ENCODE peak calls at places on chromosomes 6 and 20, in five cellular contexts. P is H1, I is H9, O is neuronal stem cell, S is IMR-90. Q is an unnamed sample. For H3K9me3, the result is how much of the 10 kb centered on the place peaks cover.

GRCh38 chr20:37749620-37750403 is 56.0 kb downstream of the CTNNBL1 start:
- DNase-seq in P (no peak), I (no peak), O (no peak), S (peak), Q (no peak)

GRCh38 chr6:157586476-157587126 is 205.6 kb downstream of the ZDHHC14 start:
- DNase-seq in P (no peak), I (no peak), O (no peak), S (no peak), Q (no peak)

GRCh38 chr6:11245406-11245990 is 13.0 kb upstream of the NEDD9 start:
- DNase-seq in P (no peak), I (no peak), O (no peak), S (no peak), Q (no peak)

GRCh38 chr6:109740787-109741186 is 49.7 kb downstream of the FIG4 start:
- DNase-seq in P (no peak), I (no peak), O (no peak), S (no peak), Q (no peak)

GRCh38 chr6:123962508-123962907 is 158.8 kb downstream of the NKAIN2 start:
- DNase-seq in P (no peak), I (no peak), O (no peak), S (no peak), Q (no peak)

GRCh38 chr6:125789576-125790402 is 971 bp upstream of the NCOA7 start:
- DNase-seq in P (peak), I (peak), O (peak), S (peak), Q (peak)

GRCh38 chr6:121993362-121993761 is 406.1 kb upstream of the HSF2 start:
- DNase-seq in P (no peak), I (no peak), O (no peak), S (no peak), Q (no peak)

GRCh38 chr6:170525795-170526194 is 27.3 kb downstream of the PSMB1 start:
- DNase-seq in P (no peak), I (no peak), O (no peak), S (no peak), Q (no peak)

GRCh38 chr6:33949877-33950831 is 146.4 kb upstream of the MLN start:
- DNase-seq in P (no peak), I (no peak), O (no peak), S (no peak), Q (peak)

GRCh38 chr6:25359191-25359861 is 80.2 kb downstream of the CARMIL1 start:
- DNase-seq in P (no peak), I (no peak), O (peak), S (peak), Q (peak)

GRCh38 chr6:158376650-158377081 is 64.4 kb downstream of the TULP4 start:
- DNase-seq in P (no peak), I (no peak), O (no peak), S (peak), Q (peak)

GRCh38 chr6:46207174-46207573 is 36.4 kb upstream of the ENPP5 start:
- DNase-seq in P (no peak), I (no peak), O (no peak), S (no peak), Q (no peak)

GRCh38 chr20:36094497-36094896 is 60.0 kb upstream of the EPB41L1 start:
- DNase-seq in P (no peak), I (peak), O (no peak), S (no peak), Q (no peak)

GRCh38 chr20:36093804-36094145 is 60.8 kb upstream of the EPB41L1 start:
- DNase-seq in P (no peak), I (no peak), O (no peak), S (no peak), Q (no peak)

GRCh38 chr20:36091561-36092423 is 62.7 kb upstream of the EPB41L1 start:
- DNase-seq in P (peak), I (peak), O (peak), S (no peak), Q (peak)

GRCh38 chr20:36093025-36093803 is 61.3 kb upstream of the EPB41L1 start:
- DNase-seq in P (no peak), I (no peak), O (no peak), S (no peak), Q (peak)

DNA sequence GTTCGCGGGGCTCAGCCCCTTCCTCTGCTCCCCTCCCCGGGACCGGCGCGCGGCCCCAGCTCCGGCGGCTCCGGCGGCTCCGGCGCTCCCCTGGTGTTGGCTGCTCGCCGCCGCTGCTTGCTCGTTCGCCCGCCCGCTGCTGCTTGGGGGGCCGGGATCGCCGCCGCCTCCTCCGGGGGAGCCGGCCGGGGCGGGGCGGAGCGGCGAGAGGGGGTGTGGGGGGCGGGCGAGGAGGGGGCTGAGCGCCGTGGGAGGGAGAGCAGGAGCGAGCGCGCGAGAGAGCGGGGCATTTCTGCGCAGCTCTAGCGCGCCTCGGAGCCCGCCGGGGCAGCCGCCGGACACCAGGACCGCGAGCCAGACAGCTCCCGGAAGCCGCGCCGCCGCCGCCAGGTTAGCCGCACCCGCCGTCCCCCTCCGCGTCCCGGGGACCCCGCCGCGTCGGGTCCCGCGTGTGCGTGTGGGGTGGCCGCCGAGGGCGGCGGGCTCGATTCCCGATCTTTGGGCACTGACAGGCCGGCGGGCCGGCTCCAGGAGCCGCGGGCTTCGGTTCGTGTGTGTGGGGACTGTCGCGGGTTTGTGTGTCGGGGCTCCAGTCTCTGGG is 62.0 kb upstream of the EPB41L1 start:
- DNase-seq in P (peak), I (peak), O (peak), S (no peak), Q (peak)
- H3K23ac ChIP-seq in P (no peak), I (peak), O (peak), S (no peak), Q (peak)

GRCh38 chr6:165872311-165872710 is 209.3 kb upstream of the PDE10A start:
- DNase-seq in P (no peak), I (no peak), O (no peak), S (no peak), Q (no peak)
- H3K9me3 ChIP-seq in P (under half), I (under half), O (under half), S (under half), Q (under half)

DNA sequence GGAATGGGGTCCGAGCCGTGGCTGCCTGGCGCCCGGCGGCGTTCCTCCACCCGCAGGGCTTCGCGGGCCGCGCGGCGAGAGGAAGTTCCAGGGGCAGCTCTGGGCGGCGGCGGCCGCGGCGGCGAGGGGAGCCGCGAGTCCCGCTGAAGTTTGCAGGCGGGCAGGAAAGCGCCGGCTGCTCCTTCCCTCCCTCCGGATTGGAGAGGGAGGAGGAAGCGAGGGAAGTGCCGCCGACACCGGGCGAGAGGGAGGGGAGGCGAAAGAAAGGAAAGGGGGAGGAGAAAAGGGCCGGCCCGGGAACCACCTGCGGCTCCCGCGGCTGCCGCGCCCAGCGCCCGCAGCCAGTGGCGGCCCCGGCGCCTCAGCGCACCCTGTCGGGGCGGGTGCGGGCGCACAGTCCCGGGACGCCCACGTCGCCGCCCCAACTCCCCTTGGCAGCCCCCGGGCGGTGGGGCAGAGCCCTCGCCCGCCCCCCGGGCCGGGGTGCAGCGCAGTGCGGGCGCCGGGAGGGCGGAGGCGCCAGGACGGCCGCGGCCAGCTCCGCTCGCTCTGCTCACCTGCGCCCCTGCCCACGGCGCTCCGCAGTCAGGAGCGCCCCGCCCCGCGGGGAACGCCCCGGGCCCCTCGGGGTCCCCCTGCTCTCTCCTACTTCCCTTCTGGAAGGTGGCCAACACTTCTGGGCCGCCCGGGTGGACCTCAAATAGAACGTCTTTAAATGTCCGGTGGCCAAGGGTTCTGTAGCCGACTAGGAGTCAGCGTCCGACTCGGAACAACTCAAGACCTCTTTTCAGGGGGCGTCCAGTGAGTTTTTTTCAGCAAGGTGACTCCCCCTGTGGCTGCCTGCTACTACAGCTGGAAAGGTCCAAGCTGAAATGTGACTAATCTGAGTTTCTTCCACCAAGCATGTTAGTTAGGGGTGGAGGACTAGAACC is 80.3 kb upstream of the CCDC28A start:
- DNase-seq in P (peak), I (peak), O (peak), S (peak), Q (peak)
- H3K23ac ChIP-seq in P (no peak), I (no peak), O (peak), S (peak), Q (no peak)

GRCh38 chr6:135478626-135479025 is 18.9 kb downstream of the AHI1 start:
- DNase-seq in P (no peak), I (no peak), O (no peak), S (no peak), Q (no peak)
- H3K9me3 ChIP-seq in P (under half), I (under half), O (under half), S (under half), Q (under half)

DNA sequence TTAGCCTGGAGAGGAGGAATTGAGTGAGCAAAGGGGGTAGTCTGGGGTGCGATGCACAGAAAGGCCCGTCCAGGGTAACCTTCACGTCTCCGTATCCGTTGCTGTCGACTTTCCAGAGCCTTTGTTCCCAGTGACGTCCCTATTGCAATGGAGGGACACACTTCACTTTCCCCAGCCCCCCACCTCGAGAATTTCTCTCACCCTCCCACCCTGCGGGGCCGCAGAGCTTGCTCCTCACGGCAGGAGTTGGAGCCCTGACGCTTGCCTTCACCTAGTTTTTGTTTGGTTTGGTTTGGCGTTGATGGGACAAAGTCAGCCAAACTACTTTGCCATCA is 633 bp upstream of the MOXD1 start:
- DNase-seq in P (peak), I (peak), O (no peak), S (no peak), Q (no peak)
- H3K23ac ChIP-seq in P (no peak), I (no peak), O (peak), S (peak), Q (no peak)

GRCh38 chr20:4697189-4697873 is 24.4 kb upstream of the PRND start:
- DNase-seq in P (no peak), I (no peak), O (no peak), S (no peak), Q (no peak)
- H3K9me3 ChIP-seq in P (under half), I (under half), O (under half), S (under half), Q (under half)